ENCODE peak calls at places on chromosomes 11 and 22, in four cellular contexts. P is GM12891, V is K562, Z is GM12878. Y is an unnamed sample.

GRCh38 chr11:118572914-118573550 is 823 bp downstream of the ARCN1 start:
- DNase-seq in P (no peak), V (peak), Z (peak), Y (peak)

GRCh38 chr11:62889484-62890437 is 9.1 kb downstream of the SLC3A2 start:
- DNase-seq in V (peak), Z (no peak), P (no peak), Y (peak)

GRCh38 chr11:33507967-33508366 is 192.7 kb downstream of the C11orf91 start:
- DNase-seq in Z (no peak), V (peak), P (no peak), Y (no peak)

GRCh38 chr11:119493712-119494111 is 70.7 kb upstream of the THY1 start:
- DNase-seq in Z (no peak), V (peak), P (no peak), Y (peak)

GRCh38 chr22:42644422-42645340 is 4.3 kb upstream of the ATP5MGL start:
- DNase-seq in V (no peak), Z (no peak), P (no peak), Y (no peak)

GRCh38 chr11:70536051-70536877 is 137.9 kb downstream of the CTTN start:
- DNase-seq in Z (no peak), V (no peak), P (no peak), Y (no peak)

GRCh38 chr11:22703040-22703439 is 36.6 kb downstream of the GAS2 start:
- DNase-seq in P (no peak), V (peak), Z (peak), Y (no peak)

GRCh38 chr11:122202161-122202950 is 86.3 kb upstream of the BLID start:
- DNase-seq in P (no peak), Z (no peak), V (no peak), Y (no peak)

GRCh38 chr11:75476716-75477613 is 44.0 kb upstream of the KLHL35 start:
- DNase-seq in P (no peak), Z (no peak), V (peak), Y (no peak)

GRCh38 chr11:10351768-10352641 is 47.1 kb downstream of the ADM start:
- DNase-seq in Z (no peak), V (no peak), P (no peak), Y (no peak)

GRCh38 chr11:46718155-46719019 is 626 bp upstream of the F2 start:
- DNase-seq in Z (no peak), V (no peak), P (no peak), Y (no peak)
- TF ChIP-seq SPI1 in Z (no peak), V (no peak), P (no peak), Y (no peak)

GRCh38 chr11:114889464-114890065 is 211.2 kb downstream of the NXPE2 start:
- DNase-seq in P (no peak), Z (no peak), V (no peak), Y (no peak)
- TF ChIP-seq SPI1 in P (no peak), Z (no peak), V (no peak), Y (no peak)

DNA sequence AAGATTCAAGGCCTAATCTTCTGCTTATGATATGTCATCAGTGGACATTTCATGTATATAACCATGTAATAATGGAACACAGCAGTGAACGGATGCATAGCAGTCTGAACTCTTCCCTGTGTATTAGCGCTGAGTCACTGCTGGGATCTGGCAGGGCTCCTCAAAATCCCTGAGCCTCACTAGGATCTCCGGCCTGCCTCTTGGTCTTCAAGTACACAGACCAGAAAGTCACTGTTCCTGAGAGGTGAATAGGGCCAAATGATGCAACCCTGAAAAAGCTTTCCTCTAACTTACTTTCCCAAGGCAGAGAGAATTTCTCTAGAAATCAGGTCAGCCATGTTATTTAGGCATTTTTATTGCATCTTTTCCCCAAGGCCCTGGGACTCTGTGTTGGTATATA is 35.0 kb downstream of the POU2AF1 start:
- DNase-seq in P (no peak), Z (no peak), V (no peak), Y (no peak)
- TF ChIP-seq SPI1 in P (no peak), Z (no peak), V (no peak), Y (no peak)

DNA sequence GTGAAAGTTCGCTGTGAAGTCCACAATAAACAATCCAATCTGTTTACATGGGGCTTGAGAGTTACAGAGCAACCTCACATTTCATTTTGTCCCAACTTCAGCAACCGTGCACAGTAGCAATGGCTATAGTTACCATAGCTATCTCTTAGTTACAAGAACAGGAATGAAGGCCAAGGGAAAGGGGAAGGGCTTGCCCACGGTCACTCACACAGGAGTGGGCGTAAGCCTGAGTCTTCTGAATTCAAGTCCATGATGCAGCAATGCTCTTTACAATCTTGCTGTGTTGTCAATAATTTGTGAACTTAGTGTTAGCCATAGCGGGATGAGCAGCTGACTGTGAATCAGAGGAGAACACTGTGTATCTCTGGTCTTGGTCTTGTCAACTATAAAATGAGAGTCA is 102.9 kb downstream of the ADAMTS15 start:
- DNase-seq in Z (no peak), P (no peak), V (no peak), Y (no peak)
- TF ChIP-seq SPI1 in Z (no peak), P (no peak), V (no peak), Y (no peak)

DNA sequence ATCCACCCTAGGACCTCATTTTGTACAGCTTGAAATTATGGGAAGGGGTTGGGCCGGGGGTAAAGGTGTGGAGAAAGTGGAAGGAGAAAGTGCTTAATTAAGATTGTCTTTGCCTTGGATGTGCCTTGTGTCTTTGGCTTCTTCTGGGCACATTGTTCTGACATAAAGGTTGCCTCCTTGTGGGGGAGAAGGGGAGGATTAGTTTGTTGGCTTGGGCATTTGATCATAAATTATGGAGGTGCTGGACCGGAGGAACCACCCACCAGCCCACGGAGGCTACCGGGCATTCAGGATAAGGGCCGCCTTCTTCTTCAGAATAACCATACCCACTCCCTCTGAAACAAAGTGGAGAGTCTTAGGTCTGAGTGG is 1.3 kb downstream of the PAFAH1B2 start:
- DNase-seq in P (no peak), V (peak), Z (no peak), Y (no peak)
- TF ChIP-seq SPI1 in P (no peak), V (no peak), Z (no peak), Y (no peak)

DNA sequence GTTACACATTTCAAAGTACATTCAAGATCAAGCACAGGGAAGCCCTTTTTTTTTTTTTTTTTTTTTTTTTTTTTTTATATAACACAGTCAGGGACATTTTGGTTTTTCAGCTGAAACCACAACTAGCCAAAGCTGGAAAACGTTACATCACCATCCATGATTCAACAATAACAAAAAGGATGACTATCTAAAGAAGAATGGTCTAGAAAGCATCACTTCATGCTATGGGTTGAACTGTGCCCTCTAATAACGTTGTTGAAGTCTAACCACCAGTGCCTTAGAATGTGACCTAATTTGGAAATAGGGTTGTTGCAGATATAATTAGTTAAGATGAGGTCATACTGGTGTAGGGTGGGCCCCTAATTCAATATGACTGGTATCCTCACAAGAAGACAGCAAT is 46.6 kb downstream of the MTMR2 start:
- DNase-seq in Z (no peak), V (no peak), P (no peak), Y (no peak)
- TF ChIP-seq SPI1 in Z (no peak), V (no peak), P (no peak), Y (no peak)

GRCh38 chr11:73878771-73879170 is 2.0 kb downstream of the PAAF1 start:
- DNase-seq in P (no peak), V (no peak), Z (no peak), Y (no peak)
- TF ChIP-seq SPI1 in P (no peak), V (no peak), Z (no peak), Y (no peak)